ENCODE peak calls at places on chromosomes 16 and 17, in nine cellular contexts. Q is EH; M is left colon; J is ureter; A is NCI-H1092; G is CD4-positive, alpha-beta T cell; T is BJ; O is GM10248; B is Calu3. N is an unnamed sample.

GRCh38 chr16:16004314-16004749 is 54.9 kb downstream of the ABCC1 start:
- DNase-seq in J (no peak), G (no peak), M (no peak), Q (peak), B (no peak), A (no peak), O (no peak), T (peak), N (no peak)

GRCh38 chr17:27888945-27889344 is 4.2 kb downstream of the LYRM9 start:
- DNase-seq in B (peak), O (no peak), M (no peak), J (no peak), T (no peak), G (no peak), A (no peak), Q (peak), N (peak)

GRCh38 chr17:75031972-75032895 is 14.5 kb downstream of the ATP5PD start:
- DNase-seq in A (peak), Q (peak), B (peak), M (peak), T (no peak), O (peak), G (peak), J (peak), N (peak)

GRCh38 chr16:85180047-85180878 is 68.0 kb upstream of the CIBAR2 start:
- DNase-seq in J (no peak), B (no peak), T (no peak), G (no peak), Q (no peak), M (no peak), A (no peak), O (no peak), N (no peak)

GRCh38 chr17:602436-602835 is 112.2 kb downstream of the VPS53 start:
- DNase-seq in A (no peak), T (peak), Q (peak), O (no peak), B (no peak), J (no peak), M (no peak), G (no peak), N (peak)

GRCh38 chr17:65370669-65371126 is 190.8 kb downstream of the AXIN2 start:
- DNase-seq in G (no peak), B (peak), O (no peak), A (no peak), Q (no peak), M (peak), J (no peak), T (no peak), N (no peak)

GRCh38 chr16:89383095-89384003 is 107.0 kb downstream of the ANKRD11 start:
- DNase-seq in J (peak), B (peak), T (no peak), M (peak), G (no peak), O (no peak), A (no peak), Q (peak), N (peak)

GRCh38 chr17:70355185-70355584 is 185.9 kb downstream of the KCNJ2 start:
- DNase-seq in G (no peak), M (no peak), O (no peak), B (no peak), T (no peak), A (no peak), Q (no peak), J (no peak), N (no peak)

GRCh38 chr17:78933959-78934568 is 8.9 kb upstream of the TIMP2 start:
- DNase-seq in T (peak), A (peak), M (peak), B (peak), J (peak), O (no peak), Q (peak), G (no peak), N (peak)

GRCh38 chr16:2969545-2970521 is 685 bp downstream of the PAQR4 start:
- DNase-seq in T (no peak), B (peak), Q (peak), O (peak), A (no peak), J (no peak), M (peak), G (peak), N (peak)

GRCh38 chr17:8488491-8488890 is 52.8 kb downstream of the NDEL1 start:
- DNase-seq in T (no peak), O (no peak), M (no peak), G (no peak), B (no peak), A (no peak), Q (no peak), J (no peak), N (peak)

GRCh38 chr17:15945493-15946209 is 721 bp downstream of the ADORA2B start:
- DNase-seq in Q (peak), A (no peak), T (no peak), J (no peak), M (peak), O (no peak), G (no peak), B (no peak), N (no peak)

GRCh38 chr17:47663997-47664941 is 14.6 kb downstream of the KPNB1 start:
- DNase-seq in T (no peak), B (peak), Q (peak), G (peak), J (peak), O (peak), A (peak), M (peak), N (peak)

GRCh38 chr16:47260496-47260895 is 116.8 kb upstream of the NETO2 start:
- DNase-seq in J (no peak), G (no peak), B (no peak), M (no peak), Q (peak), O (no peak), T (no peak), A (no peak), N (no peak)

N was measured in adrenal gland.